ENCODE peak calls at places on chromosomes 5 and 9, in nine cellular contexts. One of them, this sample, is unnamed.

GRCh38 chr9:38771593-38771992 is 51.7 kb upstream of the FAM240B start:
- DNase-seq in suprapubic skin: no peak
- DNase-seq in A549: no peak
- DNase-seq in ovary: no peak
- DNase-seq in tibial nerve: no peak
- DNase-seq in K562: no peak
- DNase-seq in sigmoid colon: no peak
- DNase-seq in transverse colon: no peak
- DNase-seq in H1: no peak
- DNase-seq in this sample: no peak

GRCh38 chr9:76338418-76338817 is 55.8 kb downstream of the RFK start:
- DNase-seq in suprapubic skin: no peak
- DNase-seq in A549: no peak
- DNase-seq in ovary: no peak
- DNase-seq in tibial nerve: no peak
- DNase-seq in K562: no peak
- DNase-seq in sigmoid colon: no peak
- DNase-seq in transverse colon: no peak
- DNase-seq in H1: no peak
- DNase-seq in this sample: no peak

GRCh38 chr5:156411-157072 is 34.8 kb upstream of the LRRC14B start:
- DNase-seq in suprapubic skin: peak
- DNase-seq in A549: no peak
- DNase-seq in ovary: no peak
- DNase-seq in tibial nerve: no peak
- DNase-seq in K562: no peak
- DNase-seq in sigmoid colon: peak
- DNase-seq in transverse colon: no peak
- DNase-seq in H1: no peak
- DNase-seq in this sample: no peak

GRCh38 chr5:79107020-79107796 is 4.4 kb upstream of the BHMT start:
- DNase-seq in suprapubic skin: no peak
- DNase-seq in A549: no peak
- DNase-seq in ovary: no peak
- DNase-seq in tibial nerve: no peak
- DNase-seq in K562: no peak
- DNase-seq in sigmoid colon: no peak
- DNase-seq in transverse colon: no peak
- DNase-seq in H1: no peak
- DNase-seq in this sample: no peak

GRCh38 chr5:86689103-86689729 is 71.5 kb downstream of the COX7C start:
- DNase-seq in suprapubic skin: no peak
- DNase-seq in A549: no peak
- DNase-seq in ovary: no peak
- DNase-seq in tibial nerve: no peak
- DNase-seq in K562: no peak
- DNase-seq in sigmoid colon: no peak
- DNase-seq in transverse colon: no peak
- DNase-seq in H1: no peak
- DNase-seq in this sample: no peak

GRCh38 chr9:34957492-34958410 is at the start of gene PHF24:
- DNase-seq in suprapubic skin: no peak
- DNase-seq in A549: no peak
- DNase-seq in ovary: no peak
- DNase-seq in tibial nerve: no peak
- DNase-seq in K562: peak
- DNase-seq in sigmoid colon: no peak
- DNase-seq in transverse colon: no peak
- DNase-seq in H1: no peak
- DNase-seq in this sample: no peak

GRCh38 chr9:128568470-128569083 is 16.2 kb downstream of the SPTAN1 start:
- DNase-seq in suprapubic skin: no peak
- DNase-seq in A549: no peak
- DNase-seq in ovary: no peak
- DNase-seq in tibial nerve: no peak
- DNase-seq in K562: no peak
- DNase-seq in sigmoid colon: no peak
- DNase-seq in transverse colon: no peak
- DNase-seq in H1: no peak
- DNase-seq in this sample: no peak

GRCh38 chr5:153827407-153827806 is 211.3 kb downstream of the FAM114A2 start:
- DNase-seq in suprapubic skin: no peak
- DNase-seq in A549: no peak
- DNase-seq in ovary: no peak
- DNase-seq in tibial nerve: peak
- DNase-seq in K562: no peak
- DNase-seq in sigmoid colon: peak
- DNase-seq in transverse colon: no peak
- DNase-seq in H1: no peak
- DNase-seq in this sample: no peak

GRCh38 chr5:176543428-176544182 is 5.5 kb upstream of the CDHR2 start:
- DNase-seq in suprapubic skin: no peak
- DNase-seq in A549: peak
- DNase-seq in ovary: peak
- DNase-seq in tibial nerve: no peak
- DNase-seq in K562: peak
- DNase-seq in sigmoid colon: peak
- DNase-seq in transverse colon: peak
- DNase-seq in H1: no peak
- DNase-seq in this sample: peak

GRCh38 chr5:176547811-176548210 is 1.3 kb upstream of the CDHR2 start:
- DNase-seq in suprapubic skin: no peak
- DNase-seq in A549: no peak
- DNase-seq in ovary: no peak
- DNase-seq in tibial nerve: no peak
- DNase-seq in K562: no peak
- DNase-seq in sigmoid colon: no peak
- DNase-seq in transverse colon: peak
- DNase-seq in H1: no peak
- DNase-seq in this sample: peak

GRCh38 chr5:176545388-176545736 is 3.8 kb upstream of the CDHR2 start:
- DNase-seq in suprapubic skin: no peak
- DNase-seq in A549: no peak
- DNase-seq in ovary: no peak
- DNase-seq in tibial nerve: no peak
- DNase-seq in K562: no peak
- DNase-seq in sigmoid colon: no peak
- DNase-seq in transverse colon: no peak
- DNase-seq in H1: no peak
- DNase-seq in this sample: no peak

GRCh38 chr5:176548967-176549444 is at the start of gene CDHR2:
- DNase-seq in suprapubic skin: no peak
- DNase-seq in A549: no peak
- DNase-seq in ovary: no peak
- DNase-seq in tibial nerve: no peak
- DNase-seq in K562: no peak
- DNase-seq in sigmoid colon: no peak
- DNase-seq in transverse colon: peak
- DNase-seq in H1: no peak
- DNase-seq in this sample: no peak

GRCh38 chr5:176545737-176546509 is 3.2 kb upstream of the CDHR2 start:
- DNase-seq in suprapubic skin: no peak
- DNase-seq in A549: no peak
- DNase-seq in ovary: no peak
- DNase-seq in tibial nerve: no peak
- DNase-seq in K562: no peak
- DNase-seq in sigmoid colon: no peak
- DNase-seq in transverse colon: peak
- DNase-seq in H1: no peak
- DNase-seq in this sample: peak
- TF ChIP-seq POLR2A in suprapubic skin: no peak
- TF ChIP-seq POLR2A in A549: no peak
- TF ChIP-seq POLR2A in ovary: no peak
- TF ChIP-seq POLR2A in tibial nerve: no peak
- TF ChIP-seq POLR2A in K562: no peak
- TF ChIP-seq POLR2A in sigmoid colon: peak
- TF ChIP-seq POLR2A in transverse colon: peak
- TF ChIP-seq POLR2A in H1: no peak
- TF ChIP-seq POLR2A in this sample: no peak

GRCh38 chr5:40497573-40497972 is 182.1 kb upstream of the PTGER4 start:
- DNase-seq in suprapubic skin: no peak
- DNase-seq in A549: no peak
- DNase-seq in ovary: no peak
- DNase-seq in tibial nerve: no peak
- DNase-seq in K562: no peak
- DNase-seq in sigmoid colon: no peak
- DNase-seq in transverse colon: no peak
- DNase-seq in H1: no peak
- DNase-seq in this sample: no peak
- TF ChIP-seq EP300 in suprapubic skin: no peak
- TF ChIP-seq EP300 in A549: no peak
- TF ChIP-seq EP300 in ovary: no peak
- TF ChIP-seq EP300 in tibial nerve: no peak
- TF ChIP-seq EP300 in K562: no peak
- TF ChIP-seq EP300 in sigmoid colon: no peak
- TF ChIP-seq EP300 in transverse colon: no peak
- TF ChIP-seq EP300 in H1: no peak
- TF ChIP-seq EP300 in this sample: no peak

GRCh38 chr9:89755835-89756234 is 151.0 kb downstream of the GADD45G start:
- DNase-seq in suprapubic skin: no peak
- DNase-seq in A549: no peak
- DNase-seq in ovary: no peak
- DNase-seq in tibial nerve: no peak
- DNase-seq in K562: no peak
- DNase-seq in sigmoid colon: no peak
- DNase-seq in transverse colon: no peak
- DNase-seq in H1: no peak
- DNase-seq in this sample: peak

GRCh38 chr9:89759563-89759962 is 154.8 kb downstream of the GADD45G start:
- DNase-seq in suprapubic skin: no peak
- DNase-seq in A549: no peak
- DNase-seq in ovary: no peak
- DNase-seq in tibial nerve: no peak
- DNase-seq in K562: no peak
- DNase-seq in sigmoid colon: no peak
- DNase-seq in transverse colon: no peak
- DNase-seq in H1: no peak
- DNase-seq in this sample: no peak

GRCh38 chr9:89757776-89758528 is 153.1 kb downstream of the GADD45G start:
- DNase-seq in suprapubic skin: no peak
- DNase-seq in A549: no peak
- DNase-seq in ovary: no peak
- DNase-seq in tibial nerve: no peak
- DNase-seq in K562: no peak
- DNase-seq in sigmoid colon: no peak
- DNase-seq in transverse colon: no peak
- DNase-seq in H1: no peak
- DNase-seq in this sample: no peak

GRCh38 chr9:89754223-89754622 is 149.4 kb downstream of the GADD45G start:
- DNase-seq in suprapubic skin: no peak
- DNase-seq in A549: no peak
- DNase-seq in ovary: no peak
- DNase-seq in tibial nerve: no peak
- DNase-seq in K562: no peak
- DNase-seq in sigmoid colon: no peak
- DNase-seq in transverse colon: no peak
- DNase-seq in H1: no peak
- DNase-seq in this sample: no peak

GRCh38 chr9:89756891-89757537 is 152.2 kb downstream of the GADD45G start:
- DNase-seq in suprapubic skin: no peak
- DNase-seq in A549: no peak
- DNase-seq in ovary: no peak
- DNase-seq in tibial nerve: no peak
- DNase-seq in K562: no peak
- DNase-seq in sigmoid colon: no peak
- DNase-seq in transverse colon: no peak
- DNase-seq in H1: no peak
- DNase-seq in this sample: peak
- TF ChIP-seq POLR2A in suprapubic skin: no peak
- TF ChIP-seq POLR2A in A549: no peak
- TF ChIP-seq POLR2A in ovary: no peak
- TF ChIP-seq POLR2A in tibial nerve: no peak
- TF ChIP-seq POLR2A in K562: no peak
- TF ChIP-seq POLR2A in sigmoid colon: no peak
- TF ChIP-seq POLR2A in transverse colon: no peak
- TF ChIP-seq POLR2A in H1: no peak
- TF ChIP-seq POLR2A in this sample: no peak

DNA sequence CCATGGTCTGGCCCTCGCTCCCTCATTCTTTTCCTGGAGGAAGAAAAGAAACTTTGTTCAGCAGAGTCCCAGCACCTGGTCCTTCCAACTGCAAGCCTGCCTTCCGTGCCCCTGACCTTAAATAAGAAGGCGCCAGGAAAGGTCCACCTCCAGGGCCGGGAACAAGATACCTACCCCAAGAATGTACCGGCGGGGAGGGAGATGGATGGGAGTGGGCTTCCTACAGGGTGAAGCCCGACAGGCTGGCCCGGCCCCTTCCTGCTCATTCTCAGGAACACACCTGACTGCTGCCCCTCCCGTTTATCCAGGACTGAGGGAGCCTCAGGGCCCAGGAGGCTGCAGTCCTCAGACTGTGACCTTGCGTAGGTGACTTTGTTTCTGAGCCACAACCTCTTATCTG is 27.3 kb upstream of the GFPT2 start:
- DNase-seq in suprapubic skin: no peak
- DNase-seq in A549: no peak
- DNase-seq in ovary: no peak
- DNase-seq in tibial nerve: no peak
- DNase-seq in K562: no peak
- DNase-seq in sigmoid colon: no peak
- DNase-seq in transverse colon: no peak
- DNase-seq in H1: no peak
- DNase-seq in this sample: no peak
- TF ChIP-seq EP300 in suprapubic skin: no peak
- TF ChIP-seq EP300 in A549: no peak
- TF ChIP-seq EP300 in ovary: no peak
- TF ChIP-seq EP300 in tibial nerve: no peak
- TF ChIP-seq EP300 in K562: no peak
- TF ChIP-seq EP300 in sigmoid colon: no peak
- TF ChIP-seq EP300 in transverse colon: no peak
- TF ChIP-seq EP300 in H1: no peak
- TF ChIP-seq EP300 in this sample: no peak

DNA sequence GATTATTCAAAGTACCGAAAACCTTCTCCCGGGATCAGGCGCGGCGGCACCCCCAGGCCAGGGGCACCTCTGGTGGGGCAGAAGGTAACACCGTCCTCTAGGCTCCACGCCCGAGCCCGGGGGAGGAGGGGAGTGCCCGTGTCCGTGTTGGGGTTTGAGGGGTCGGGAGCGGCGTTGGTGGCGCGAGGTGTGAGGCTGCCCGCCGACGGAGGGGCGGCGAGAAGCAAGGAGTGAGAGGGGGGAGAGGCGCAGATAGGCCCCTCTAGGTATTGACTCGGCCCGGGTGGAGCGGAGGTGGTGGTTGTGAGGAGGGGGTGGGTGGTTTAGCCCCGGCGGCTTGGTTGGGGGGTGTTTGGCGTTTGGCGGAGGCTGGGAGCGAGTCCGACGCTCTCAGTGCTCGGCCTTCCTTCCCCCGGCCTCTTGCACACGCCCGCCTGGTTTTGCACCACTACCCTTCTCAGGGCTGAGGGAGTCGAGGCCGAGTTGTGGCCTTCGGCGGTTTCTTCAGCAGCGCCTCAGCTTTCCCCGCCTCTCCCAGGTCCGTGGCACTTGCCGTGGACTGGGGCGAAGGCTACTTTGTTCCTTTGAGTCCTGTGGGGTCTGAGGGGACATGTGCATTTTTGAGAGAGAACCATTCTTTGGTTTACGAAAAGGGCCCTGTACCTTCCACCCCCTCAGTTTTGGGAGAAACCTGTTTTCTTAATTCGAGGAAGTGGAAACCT is 430 bp downstream of the GPBP1 start:
- DNase-seq in suprapubic skin: no peak
- DNase-seq in A549: no peak
- DNase-seq in ovary: no peak
- DNase-seq in tibial nerve: no peak
- DNase-seq in K562: peak
- DNase-seq in sigmoid colon: peak
- DNase-seq in transverse colon: peak
- DNase-seq in H1: no peak
- DNase-seq in this sample: peak
- TF ChIP-seq POLR2A in suprapubic skin: no peak
- TF ChIP-seq POLR2A in A549: peak
- TF ChIP-seq POLR2A in ovary: no peak
- TF ChIP-seq POLR2A in tibial nerve: no peak
- TF ChIP-seq POLR2A in K562: peak
- TF ChIP-seq POLR2A in sigmoid colon: no peak
- TF ChIP-seq POLR2A in transverse colon: no peak
- TF ChIP-seq POLR2A in H1: no peak
- TF ChIP-seq POLR2A in this sample: no peak